ENCODE peak calls at places on chromosomes 12 and 14, in ten cellular contexts. J is left ventricle myocardium inferior, G is fibroblast of lung, W is NT2/D1, D is IMR-90, Z is SK-N-MC, E is tibial artery, X is psoas muscle, Y is A549, P is right atrium auricular region. T is an unnamed sample. For H3K9me3, the result is how much of the 10 kb centered on the place peaks cover.

GRCh38 chr12:103530352-103530751 is 34.6 kb upstream of the C12orf42 start:
- DNase-seq in Z (no peak), P (no peak), G (no peak), W (no peak), Y (no peak), E (no peak), J (no peak), D (no peak), X (no peak), T (no peak)

GRCh38 chr12:16726879-16727278 is 120.9 kb upstream of the LMO3 start:
- DNase-seq in P (no peak), J (no peak), X (no peak), Y (no peak), E (no peak), Z (peak), D (peak), G (no peak), W (no peak), T (no peak)

GRCh38 chr12:132584472-132584871 is 25.9 kb downstream of the LRCOL1 start:
- DNase-seq in D (no peak), Z (no peak), E (no peak), X (no peak), J (no peak), W (no peak), G (no peak), Y (no peak), P (no peak), T (no peak)

GRCh38 chr14:42192659-42193425 is 586.2 kb downstream of the LRFN5 start:
- DNase-seq in E (no peak), W (no peak), Z (peak), X (no peak), D (peak), G (peak), Y (peak), P (no peak), J (no peak), T (no peak)

GRCh38 chr14:23321572-23322547 is 603 bp downstream of the PABPN1 start:
- DNase-seq in J (peak), X (peak), G (peak), E (peak), W (no peak), Z (no peak), P (peak), Y (peak), D (peak), T (no peak)

GRCh38 chr12:5185435-5186069 is 141.9 kb downstream of the KCNA5 start:
- DNase-seq in X (no peak), D (no peak), E (no peak), Y (no peak), W (no peak), P (no peak), Z (no peak), J (no peak), G (no peak), T (no peak)

GRCh38 chr12:41511247-41511646 is 323.1 kb downstream of the PDZRN4 start:
- DNase-seq in Y (no peak), W (no peak), P (no peak), J (no peak), D (no peak), G (no peak), E (no peak), X (no peak), Z (no peak), T (no peak)

GRCh38 chr14:33477752-33478151 is 473.1 kb downstream of the EGLN3 start:
- DNase-seq in Z (peak), G (no peak), E (no peak), J (no peak), X (no peak), Y (no peak), P (no peak), W (no peak), D (no peak), T (no peak)

GRCh38 chr12:92065018-92065499 is 80.6 kb downstream of the BTG1 start:
- DNase-seq in W (no peak), G (peak), J (no peak), P (no peak), X (no peak), Z (no peak), Y (peak), D (peak), E (no peak), T (no peak)

GRCh38 chr14:94028450-94028826 is 2.3 kb downstream of the OTUB2 start:
- DNase-seq in D (peak), Y (no peak), E (no peak), P (no peak), Z (no peak), G (no peak), W (no peak), J (no peak), X (peak), T (no peak)

GRCh38 chr12:116885496-116885895 is 4.3 kb upstream of the HRK start:
- DNase-seq in J (no peak), D (no peak), Z (no peak), E (no peak), Y (no peak), W (no peak), P (no peak), G (no peak), X (no peak), T (no peak)

GRCh38 chr12:100576311-100577036 is 3.0 kb downstream of the GAS2L3 start:
- DNase-seq in D (peak), W (no peak), E (no peak), P (no peak), J (no peak), Y (peak), G (peak), X (no peak), Z (no peak), T (no peak)

GRCh38 chr12:30286345-30286926 is 409.2 kb downstream of the IPO8 start:
- DNase-seq in Z (no peak), G (peak), X (no peak), Y (peak), W (no peak), P (no peak), E (no peak), J (no peak), D (peak), T (no peak)

GRCh38 chr14:99986416-99986815 is 78.8 kb upstream of the EVL start:
- DNase-seq in G (peak), P (no peak), Y (no peak), Z (no peak), J (no peak), X (no peak), W (no peak), E (no peak), D (peak), T (no peak)

GRCh38 chr12:104056419-104056972 is 6.5 kb upstream of the GLT8D2 start:
- DNase-seq in G (peak), P (no peak), W (no peak), Y (no peak), J (no peak), X (no peak), D (peak), E (no peak), Z (no peak), T (no peak)

GRCh38 chr12:48817957-48818830 is at the start of gene CACNB3:
- DNase-seq in J (peak), Z (no peak), Y (peak), W (peak), E (peak), D (peak), G (peak), X (peak), P (peak), T (no peak)

GRCh38 chr14:63204407-63205280 is at the start of gene RHOJ:
- DNase-seq in E (no peak), G (peak), Y (no peak), Z (peak), W (no peak), D (peak), P (no peak), X (peak), J (peak), T (no peak)

GRCh38 chr14:77225254-77225653 is 43.7 kb downstream of the TMEM63C start:
- DNase-seq in X (no peak), J (no peak), P (no peak), E (no peak), W (no peak), G (no peak), Y (no peak), Z (no peak), D (no peak), T (no peak)

GRCh38 chr12:53613821-53614220 is 12.4 kb downstream of the ATF7 start:
- DNase-seq in P (no peak), Y (no peak), Z (no peak), W (no peak), X (no peak), G (no peak), E (no peak), J (no peak), D (peak), T (no peak)

GRCh38 chr14:100608586-100609330 is 21.5 kb upstream of the BEGAIN start:
- DNase-seq in P (no peak), Z (no peak), W (no peak), E (peak), X (no peak), D (no peak), G (no peak), J (no peak), Y (no peak), T (no peak)

GRCh38 chr12:93868771-93869170 is 191.6 kb downstream of the CRADD start:
- DNase-seq in W (no peak), Z (no peak), G (peak), E (no peak), D (peak), X (no peak), Y (no peak), P (no peak), J (no peak), T (no peak)

GRCh38 chr14:102749833-102750775 is 27.1 kb upstream of the TRAF3 start:
- DNase-seq in W (no peak), Z (no peak), E (no peak), Y (no peak), P (no peak), X (no peak), J (no peak), G (no peak), D (no peak), T (no peak)

GRCh38 chr14:26867171-26867757 is 269.4 kb upstream of the NOVA1 start:
- DNase-seq in E (no peak), Z (no peak), Y (no peak), J (no peak), P (no peak), D (no peak), X (no peak), W (no peak), G (no peak), T (no peak)

GRCh38 chr12:23596568-23596967 is 352.9 kb downstream of the SOX5 start:
- DNase-seq in Z (no peak), P (no peak), Y (no peak), D (no peak), X (no peak), W (no peak), J (no peak), G (no peak), E (no peak), T (no peak)
- H3K4me3 ChIP-seq in Z (no peak), P (no peak), Y (no peak), D (no peak), X (no peak), W (no peak), J (no peak), G (no peak), E (no peak), T (no peak)

DNA sequence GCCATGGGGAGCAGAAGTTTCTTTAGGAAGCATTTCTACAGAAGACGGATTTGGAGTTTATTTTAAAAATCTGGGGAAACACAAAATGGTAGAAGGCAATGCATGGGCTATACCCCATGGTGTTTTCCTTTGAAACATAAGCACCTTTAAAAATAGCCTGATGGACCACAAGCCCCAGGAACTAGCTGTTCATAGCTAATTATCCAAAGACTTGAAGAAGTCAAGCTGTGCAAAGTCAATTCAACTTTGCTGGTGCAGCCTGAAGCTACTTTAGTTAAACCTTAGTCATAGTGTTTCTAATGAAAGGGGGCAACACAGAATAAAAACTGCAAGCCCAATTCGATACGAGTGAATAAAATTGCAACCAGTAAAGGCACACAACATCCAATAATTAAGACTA is 732.5 kb downstream of the GALC start:
- DNase-seq in E (no peak), Z (peak), G (no peak), D (no peak), X (no peak), Y (no peak), W (peak), P (no peak), J (no peak), T (no peak)
- H3K9me3 ChIP-seq in E (under half), Z (under half), G (under half), D (under half), X (under half), Y (under half), W (under half), P (under half), J (under half), T (under half)

DNA sequence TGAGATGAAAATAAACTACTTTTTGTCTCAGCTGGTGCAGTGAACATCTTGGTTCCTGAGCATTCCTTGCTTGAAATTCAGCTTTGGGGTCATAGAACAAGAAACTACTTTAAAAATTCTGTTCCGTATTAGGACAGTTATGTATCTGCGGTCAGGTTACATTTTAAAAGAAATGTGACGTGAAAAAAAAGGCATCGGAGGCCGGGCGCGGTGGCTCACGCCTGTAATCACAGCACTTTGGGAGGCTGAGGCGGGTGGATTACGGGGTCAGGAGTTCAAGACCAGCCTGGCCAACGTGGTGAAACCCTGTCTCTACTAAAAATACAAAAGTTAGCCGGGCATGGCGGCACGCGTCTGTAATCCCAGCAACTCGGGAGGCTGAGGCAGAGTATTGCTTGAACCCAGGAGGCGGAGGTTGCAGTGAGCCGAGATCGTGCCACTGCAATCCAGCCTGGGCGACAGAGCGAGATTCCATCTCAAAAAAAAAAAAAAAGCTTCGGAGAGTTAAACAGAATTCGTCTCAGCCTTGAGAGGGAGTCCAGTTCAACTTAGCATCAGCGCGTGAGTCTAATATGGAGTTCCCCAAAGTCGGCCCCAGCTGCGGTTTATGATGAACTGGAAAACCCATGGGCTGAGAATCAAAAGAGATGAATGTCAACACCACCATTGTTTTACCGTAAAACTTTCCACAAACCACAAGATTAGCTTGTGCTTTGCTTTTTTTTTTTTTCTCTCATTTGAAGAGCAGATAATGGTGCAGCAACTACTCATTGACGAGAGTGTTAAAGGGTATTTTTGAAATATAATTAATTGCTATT is 2.1 kb upstream of the SLC2A13 start:
- DNase-seq in J (no peak), D (no peak), W (no peak), P (no peak), G (no peak), X (no peak), Z (no peak), E (no peak), Y (no peak), T (no peak)
- H3K4me3 ChIP-seq in J (no peak), D (no peak), W (no peak), P (no peak), G (no peak), X (no peak), Z (peak), E (peak), Y (no peak), T (peak)

GRCh38 chr12:34393086-34393820 is 371.0 kb downstream of the ALG10 start:
- DNase-seq in X (peak), E (peak), Z (no peak), W (no peak), G (no peak), Y (no peak), P (peak), J (peak), D (no peak), T (no peak)

GRCh38 chr12:34395056-34396005 is 373.0 kb downstream of the ALG10 start:
- DNase-seq in Z (no peak), X (peak), J (peak), E (peak), Y (no peak), P (peak), W (no peak), D (no peak), G (no peak), T (no peak)

GRCh38 chr12:34392741-34393085 is 370.4 kb downstream of the ALG10 start:
- DNase-seq in G (no peak), D (no peak), Z (no peak), P (peak), X (no peak), J (peak), Y (no peak), E (peak), W (no peak), T (no peak)

GRCh38 chr12:34394211-34395055 is 372.1 kb downstream of the ALG10 start:
- DNase-seq in Y (no peak), D (no peak), G (no peak), Z (no peak), J (peak), P (peak), E (peak), X (peak), W (no peak), T (no peak)

GRCh38 chr12:34393821-34394150 is 371.5 kb downstream of the ALG10 start:
- DNase-seq in D (no peak), E (peak), Y (no peak), J (peak), P (no peak), W (no peak), X (peak), G (no peak), Z (no peak), T (no peak)
- H3K9me3 ChIP-seq in D (half or more), E (half or more), Y (under half), J (half or more), P (under half), W (under half), X (under half), G (under half), Z (under half), T (under half)

GRCh38 chr14:52950410-52950897 is 396 bp downstream of the FERMT2 start:
- DNase-seq in G (peak), Y (peak), D (peak), Z (no peak), W (no peak), X (peak), J (peak), E (peak), P (peak), T (peak)

GRCh38 chr14:52950898-52951729 is at the start of gene FERMT2:
- DNase-seq in Z (no peak), W (peak), J (peak), D (peak), X (peak), E (peak), G (peak), Y (peak), P (peak), T (peak)

GRCh38 chr14:52949249-52949648 is 1.6 kb downstream of the FERMT2 start:
- DNase-seq in Y (no peak), X (no peak), D (no peak), J (no peak), E (no peak), P (no peak), W (no peak), Z (no peak), G (no peak), T (no peak)

GRCh38 chr14:52949711-52950409 is 990 bp downstream of the FERMT2 start:
- DNase-seq in J (no peak), Y (peak), W (no peak), P (no peak), E (peak), G (peak), D (peak), X (no peak), Z (no peak), T (no peak)

GRCh38 chr14:52951730-52952481 is 1.1 kb upstream of the FERMT2 start:
- DNase-seq in W (no peak), P (peak), G (peak), J (no peak), Y (peak), Z (no peak), X (no peak), E (peak), D (peak), T (no peak)
- H3K4me3 ChIP-seq in W (peak), P (peak), G (peak), J (peak), Y (peak), Z (peak), X (peak), E (peak), D (peak), T (peak)

T was measured in thoracic aorta.